ENCODE peak calls at places on chromosomes 11 and 22, in eight cellular contexts. Z is stimulated activated CD4-positive, alpha-beta T cell treated with anti-CD3 and anti-CD28 coated beads, Interleukin-2, amount 100 ng/mL, for 24 hours; P is MV-4-11; T is memory B cell; G is activated CD4-positive, alpha-beta T cell treated with anti-CD3 and anti-CD28 coated beads, Interleukin-2, amount 50 U/mL, for 48 hours; M is aorta; S is choroid plexus epithelial cell; J is stimulated activated CD8-positive, alpha-beta memory T cell treated with anti-CD3 and anti-CD28 coated beads, Interleukin-12 subunit alpha, Interleukin-12 subunit beta, amount 100 ng/mL, for 1 hour. I is an unnamed sample.

GRCh38 chr22:19354201-19354600 is 62.7 kb upstream of the CLTCL1 start:
- DNase-seq in S (no peak), T (no peak), Z (no peak), G (no peak), M (no peak), P (no peak), J (no peak), I (no peak)

GRCh38 chr11:10982695-10983492 is 125.0 kb upstream of the ZBED5 start:
- DNase-seq in M (no peak), J (no peak), P (no peak), S (no peak), G (no peak), T (no peak), Z (no peak), I (peak; percentile 5)

GRCh38 chr11:1935156-1936071 is 11.7 kb upstream of the MRPL23 start:
- DNase-seq in S (no peak), P (no peak), M (peak; percentile 62), J (no peak), G (no peak), Z (no peak), T (no peak), I (no peak)

GRCh38 chr22:28021998-28022660 is 103.1 kb upstream of the PITPNB start:
- DNase-seq in Z (no peak), M (peak; percentile 53), P (no peak), T (no peak), S (no peak), G (no peak), J (no peak), I (no peak)

GRCh38 chr11:123212406-123212805 is 17.4 kb upstream of the CLMP start:
- DNase-seq in G (no peak), P (peak; percentile 70), S (no peak), J (no peak), T (no peak), Z (no peak), M (no peak), I (no peak)

GRCh38 chr11:75588067-75588481 is 26.0 kb downstream of the SERPINH1 start:
- DNase-seq in T (no peak), G (no peak), Z (no peak), P (no peak), M (no peak), J (no peak), S (no peak), I (no peak)

GRCh38 chr22:36191106-36191836 is 10.3 kb downstream of the APOL4 start:
- DNase-seq in J (no peak), G (no peak), S (no peak), P (no peak), T (no peak), M (peak; percentile 80), Z (no peak), I (peak; percentile 75)

GRCh38 chr22:45104313-45104712 is 59.4 kb upstream of the NUP50 start:
- DNase-seq in Z (no peak), T (no peak), S (no peak), J (no peak), M (peak; percentile 68), G (no peak), P (no peak), I (no peak)

GRCh38 chr11:57410287-57410686 is 16.6 kb downstream of the SLC43A3 start:
- DNase-seq in T (no peak), J (no peak), P (peak; percentile 45), S (peak; percentile 96), M (no peak), Z (no peak), G (no peak), I (peak; percentile 92)

GRCh38 chr11:68256331-68256741 is 15.4 kb downstream of the C11orf24 start:
- DNase-seq in S (peak; percentile 76), T (no peak), P (no peak), J (no peak), G (no peak), M (no peak), Z (no peak), I (peak; percentile 60)

GRCh38 chr11:95088946-95089619 is 563 bp upstream of the ENDOD1 start:
- DNase-seq in P (peak; percentile 68), T (no peak), M (no peak), G (peak; percentile 27), S (no peak), Z (no peak), J (no peak), I (no peak)

GRCh38 chr22:36386351-36386899 is 1.3 kb downstream of the MYH9 start:
- DNase-seq in G (peak; percentile 67), M (peak; percentile 80), S (no peak), J (no peak), P (peak; percentile 55), Z (peak; percentile 50), T (no peak), I (no peak)

GRCh38 chr11:70522613-70523311 is 124.4 kb downstream of the CTTN start:
- DNase-seq in J (no peak), S (no peak), T (no peak), P (peak; percentile 29), Z (no peak), G (no peak), M (peak; percentile 59), I (no peak)

GRCh38 chr22:45235101-45235777 is 5.5 kb downstream of the KIAA0930 start:
- DNase-seq in P (peak; percentile 97), Z (no peak), T (peak; percentile 42), S (no peak), M (peak; percentile 72), G (no peak), J (no peak), I (no peak)

GRCh38 chr11:7418061-7418460 is 67.2 kb upstream of the OLFML1 start:
- DNase-seq in Z (no peak), P (no peak), M (no peak), J (no peak), S (peak; percentile 7), G (no peak), T (no peak), I (no peak)

GRCh38 chr11:117833401-117833891 is 8.9 kb upstream of the FXYD2 start:
- DNase-seq in T (no peak), S (no peak), Z (peak; percentile 10), J (no peak), M (peak; percentile 56), G (no peak), P (no peak), I (no peak)

GRCh38 chr22:40116496-40117200 is 61.1 kb upstream of the TNRC6B start:
- DNase-seq in Z (no peak), J (peak; percentile 32), P (no peak), M (no peak), S (no peak), G (no peak), T (no peak), I (no peak)

GRCh38 chr11:37511425-37511933 is 913.4 kb upstream of the RAG2 start:
- DNase-seq in Z (no peak), M (no peak), P (no peak), T (no peak), S (peak; percentile 69), G (no peak), J (no peak), I (peak; percentile 77)

GRCh38 chr22:46956498-46957215 is 194.2 kb downstream of the TBC1D22A start:
- DNase-seq in G (no peak), J (no peak), P (no peak), S (no peak), Z (no peak), M (peak; percentile 66), T (no peak), I (no peak)

GRCh38 chr11:46894506-46894905 is 23.8 kb downstream of the LRP4 start:
- DNase-seq in M (peak; percentile 65), G (no peak), J (no peak), S (no peak), P (no peak), Z (no peak), T (no peak), I (no peak)

GRCh38 chr22:29328566-29329500 is 13.3 kb upstream of the RASL10A start:
- DNase-seq in S (no peak), M (no peak), Z (no peak), P (no peak), G (no peak), J (no peak), T (no peak), I (no peak)

GRCh38 chr22:44345872-44346271 is 33.1 kb upstream of the SHISAL1 start:
- DNase-seq in P (no peak), Z (no peak), J (no peak), G (no peak), M (no peak), T (no peak), S (no peak), I (no peak)

GRCh38 chr11:69943066-69943465 is 123.8 kb upstream of the FGF3 start:
- DNase-seq in M (peak; percentile 48), G (no peak), T (no peak), J (no peak), P (no peak), S (no peak), Z (no peak), I (no peak)

GRCh38 chr11:13140873-13141655 is 131.9 kb downstream of the RASSF10 start:
- DNase-seq in J (no peak), P (peak; percentile 18), S (no peak), Z (no peak), M (no peak), T (no peak), G (no peak), I (no peak)

GRCh38 chr11:57275582-57275981 is 38.5 kb upstream of the APLNR start:
- DNase-seq in M (no peak), G (no peak), J (no peak), T (no peak), Z (no peak), S (no peak), P (no peak), I (no peak)

GRCh38 chr11:55806248-55806647 is 4.9 kb upstream of the OR5L1 start:
- DNase-seq in Z (no peak), J (no peak), G (no peak), T (no peak), P (no peak), S (no peak), M (no peak), I (no peak)

GRCh38 chr11:46298699-46299424 is 21.4 kb downstream of the CREB3L1 start:
- DNase-seq in G (no peak), T (no peak), P (peak; percentile 63), M (no peak), Z (no peak), J (no peak), S (peak; percentile 89), I (peak; percentile 92)

GRCh38 chr11:19703211-19703610 is 9.4 kb upstream of the NAV2 start:
- DNase-seq in J (no peak), G (no peak), T (no peak), M (no peak), Z (no peak), S (no peak), P (peak; percentile 2), I (no peak)

GRCh38 chr11:114562166-114562916 is 2.7 kb upstream of the NXPE1 start:
- DNase-seq in Z (no peak), T (no peak), J (no peak), M (no peak), P (no peak), G (no peak), S (peak; percentile 37), I (peak; percentile 40)

GRCh38 chr11:80930038-80930437 is 1489.2 kb upstream of the TENM4 start:
- DNase-seq in Z (no peak), J (no peak), T (no peak), P (no peak), G (no peak), S (no peak), M (no peak), I (no peak)

GRCh38 chr11:117942255-117942654 is 13.1 kb upstream of the TMPRSS13 start:
- DNase-seq in Z (peak; percentile 1), G (no peak), S (no peak), P (no peak), M (peak; percentile 20), J (no peak), T (no peak), I (no peak)

GRCh38 chr11:84608788-84609309 is 1018.3 kb downstream of the DLG2 start:
- DNase-seq in P (no peak), Z (no peak), M (no peak), G (no peak), T (no peak), S (no peak), J (no peak), I (no peak)

GRCh38 chr22:31509041-31509440 is 12.7 kb downstream of the SFI1 start:
- DNase-seq in T (no peak), J (no peak), Z (no peak), P (no peak), M (no peak), G (no peak), S (no peak), I (peak; percentile 35)

GRCh38 chr11:117612111-117612510 is 184.9 kb downstream of the DSCAML1 start:
- DNase-seq in Z (no peak), S (no peak), T (no peak), P (no peak), M (no peak), J (no peak), G (no peak), I (no peak)